ENCODE peak calls at places on chromosomes 3 and 15, in nine cellular contexts. One of them, this sample, is unnamed.

GRCh38 chr15:73949496-73949895 is 23.2 kb downstream of the LOXL1 start:
- DNase-seq in stimulated activated CD4-positive, alpha-beta T cell treated with anti-CD3 and anti-CD28 coated beads, TNF-alpha, amount 100 ng/mL, for 4 hours: no peak
- DNase-seq in activated B cell treated with CpG ODN at 0.5 μM for 24 hours: no peak
- DNase-seq in iris pigment epithelial cell: no peak
- DNase-seq in adrenal gland: no peak
- DNase-seq in left cardiac atrium: no peak
- DNase-seq in hippocampal formation: no peak
- DNase-seq in osteoblast: no peak
- DNase-seq in left ventricle myocardium superior: no peak
- DNase-seq in this sample: no peak

GRCh38 chr15:29698030-29698701 is 124.1 kb downstream of the TJP1 start:
- DNase-seq in stimulated activated CD4-positive, alpha-beta T cell treated with anti-CD3 and anti-CD28 coated beads, TNF-alpha, amount 100 ng/mL, for 4 hours: no peak
- DNase-seq in activated B cell treated with CpG ODN at 0.5 μM for 24 hours: no peak
- DNase-seq in iris pigment epithelial cell: peak; percentile 97
- DNase-seq in adrenal gland: no peak
- DNase-seq in left cardiac atrium: no peak
- DNase-seq in hippocampal formation: no peak
- DNase-seq in osteoblast: no peak
- DNase-seq in left ventricle myocardium superior: no peak
- DNase-seq in this sample: no peak

GRCh38 chr15:73586006-73586654 is 47.1 kb downstream of the NPTN start:
- DNase-seq in stimulated activated CD4-positive, alpha-beta T cell treated with anti-CD3 and anti-CD28 coated beads, TNF-alpha, amount 100 ng/mL, for 4 hours: no peak
- DNase-seq in activated B cell treated with CpG ODN at 0.5 μM for 24 hours: no peak
- DNase-seq in iris pigment epithelial cell: no peak
- DNase-seq in adrenal gland: no peak
- DNase-seq in left cardiac atrium: no peak
- DNase-seq in hippocampal formation: no peak
- DNase-seq in osteoblast: no peak
- DNase-seq in left ventricle myocardium superior: no peak
- DNase-seq in this sample: no peak

GRCh38 chr3:40718209-40718608 is 193.4 kb downstream of the ZNF621 start:
- DNase-seq in stimulated activated CD4-positive, alpha-beta T cell treated with anti-CD3 and anti-CD28 coated beads, TNF-alpha, amount 100 ng/mL, for 4 hours: no peak
- DNase-seq in activated B cell treated with CpG ODN at 0.5 μM for 24 hours: no peak
- DNase-seq in iris pigment epithelial cell: no peak
- DNase-seq in adrenal gland: no peak
- DNase-seq in left cardiac atrium: no peak
- DNase-seq in hippocampal formation: no peak
- DNase-seq in osteoblast: no peak
- DNase-seq in left ventricle myocardium superior: no peak
- DNase-seq in this sample: no peak

GRCh38 chr15:90557651-90558084 is 27.9 kb downstream of the CRTC3 start:
- DNase-seq in stimulated activated CD4-positive, alpha-beta T cell treated with anti-CD3 and anti-CD28 coated beads, TNF-alpha, amount 100 ng/mL, for 4 hours: no peak
- DNase-seq in activated B cell treated with CpG ODN at 0.5 μM for 24 hours: no peak
- DNase-seq in iris pigment epithelial cell: peak; percentile 45
- DNase-seq in adrenal gland: peak; percentile 95
- DNase-seq in left cardiac atrium: peak; percentile 93
- DNase-seq in hippocampal formation: peak; percentile 49
- DNase-seq in osteoblast: peak; percentile 51
- DNase-seq in left ventricle myocardium superior: peak; percentile 92
- DNase-seq in this sample: no peak

GRCh38 chr3:133843634-133844033 is 38.0 kb downstream of the SRPRB start:
- DNase-seq in stimulated activated CD4-positive, alpha-beta T cell treated with anti-CD3 and anti-CD28 coated beads, TNF-alpha, amount 100 ng/mL, for 4 hours: no peak
- DNase-seq in activated B cell treated with CpG ODN at 0.5 μM for 24 hours: no peak
- DNase-seq in iris pigment epithelial cell: peak; percentile 64
- DNase-seq in adrenal gland: peak; percentile 34
- DNase-seq in left cardiac atrium: no peak
- DNase-seq in hippocampal formation: no peak
- DNase-seq in osteoblast: peak; percentile 86
- DNase-seq in left ventricle myocardium superior: no peak
- DNase-seq in this sample: no peak

GRCh38 chr3:13229291-13229949 is 156.2 kb upstream of the IQSEC1 start:
- DNase-seq in stimulated activated CD4-positive, alpha-beta T cell treated with anti-CD3 and anti-CD28 coated beads, TNF-alpha, amount 100 ng/mL, for 4 hours: no peak
- DNase-seq in activated B cell treated with CpG ODN at 0.5 μM for 24 hours: no peak
- DNase-seq in iris pigment epithelial cell: peak; percentile 22
- DNase-seq in adrenal gland: no peak
- DNase-seq in left cardiac atrium: no peak
- DNase-seq in hippocampal formation: no peak
- DNase-seq in osteoblast: peak; percentile 69
- DNase-seq in left ventricle myocardium superior: peak; percentile 6
- DNase-seq in this sample: no peak

GRCh38 chr3:125141596-125142417 is 70.7 kb downstream of the SLC12A8 start:
- DNase-seq in stimulated activated CD4-positive, alpha-beta T cell treated with anti-CD3 and anti-CD28 coated beads, TNF-alpha, amount 100 ng/mL, for 4 hours: peak; percentile 23
- DNase-seq in activated B cell treated with CpG ODN at 0.5 μM for 24 hours: peak; percentile 44
- DNase-seq in iris pigment epithelial cell: peak; percentile 70
- DNase-seq in adrenal gland: peak; percentile 70
- DNase-seq in left cardiac atrium: peak; percentile 87
- DNase-seq in hippocampal formation: peak; percentile 55
- DNase-seq in osteoblast: peak; percentile 90
- DNase-seq in left ventricle myocardium superior: peak; percentile 88
- DNase-seq in this sample: peak; percentile 65

GRCh38 chr3:31288641-31289100 is 244.1 kb upstream of the STT3B start:
- DNase-seq in stimulated activated CD4-positive, alpha-beta T cell treated with anti-CD3 and anti-CD28 coated beads, TNF-alpha, amount 100 ng/mL, for 4 hours: no peak
- DNase-seq in activated B cell treated with CpG ODN at 0.5 μM for 24 hours: no peak
- DNase-seq in iris pigment epithelial cell: peak; percentile 84
- DNase-seq in adrenal gland: peak; percentile 76
- DNase-seq in left cardiac atrium: peak; percentile 56
- DNase-seq in hippocampal formation: no peak
- DNase-seq in osteoblast: no peak
- DNase-seq in left ventricle myocardium superior: no peak
- DNase-seq in this sample: no peak

GRCh38 chr3:48275292-48276027 is 34.6 kb downstream of the ZNF589 start:
- DNase-seq in stimulated activated CD4-positive, alpha-beta T cell treated with anti-CD3 and anti-CD28 coated beads, TNF-alpha, amount 100 ng/mL, for 4 hours: no peak
- DNase-seq in activated B cell treated with CpG ODN at 0.5 μM for 24 hours: no peak
- DNase-seq in iris pigment epithelial cell: no peak
- DNase-seq in adrenal gland: no peak
- DNase-seq in left cardiac atrium: no peak
- DNase-seq in hippocampal formation: no peak
- DNase-seq in osteoblast: no peak
- DNase-seq in left ventricle myocardium superior: no peak
- DNase-seq in this sample: no peak

GRCh38 chr3:177516130-177517011 is 319.1 kb upstream of the TBL1XR1 start:
- DNase-seq in stimulated activated CD4-positive, alpha-beta T cell treated with anti-CD3 and anti-CD28 coated beads, TNF-alpha, amount 100 ng/mL, for 4 hours: no peak
- DNase-seq in activated B cell treated with CpG ODN at 0.5 μM for 24 hours: no peak
- DNase-seq in iris pigment epithelial cell: peak; percentile 97
- DNase-seq in adrenal gland: peak; percentile 78
- DNase-seq in left cardiac atrium: peak; percentile 58
- DNase-seq in hippocampal formation: no peak
- DNase-seq in osteoblast: peak; percentile 91
- DNase-seq in left ventricle myocardium superior: peak; percentile 74
- DNase-seq in this sample: no peak

GRCh38 chr15:62625421-62626033 is 417.0 kb upstream of the TPM1 start:
- DNase-seq in stimulated activated CD4-positive, alpha-beta T cell treated with anti-CD3 and anti-CD28 coated beads, TNF-alpha, amount 100 ng/mL, for 4 hours: no peak
- DNase-seq in activated B cell treated with CpG ODN at 0.5 μM for 24 hours: no peak
- DNase-seq in iris pigment epithelial cell: no peak
- DNase-seq in adrenal gland: no peak
- DNase-seq in left cardiac atrium: no peak
- DNase-seq in hippocampal formation: no peak
- DNase-seq in osteoblast: no peak
- DNase-seq in left ventricle myocardium superior: no peak
- DNase-seq in this sample: no peak

GRCh38 chr3:123788706-123789105 is 95.4 kb downstream of the MYLK start:
- DNase-seq in stimulated activated CD4-positive, alpha-beta T cell treated with anti-CD3 and anti-CD28 coated beads, TNF-alpha, amount 100 ng/mL, for 4 hours: no peak
- DNase-seq in activated B cell treated with CpG ODN at 0.5 μM for 24 hours: no peak
- DNase-seq in iris pigment epithelial cell: no peak
- DNase-seq in adrenal gland: no peak
- DNase-seq in left cardiac atrium: no peak
- DNase-seq in hippocampal formation: no peak
- DNase-seq in osteoblast: peak; percentile 32
- DNase-seq in left ventricle myocardium superior: no peak
- DNase-seq in this sample: no peak

GRCh38 chr3:45227946-45228345 is 1.9 kb upstream of the TMEM158 start:
- DNase-seq in stimulated activated CD4-positive, alpha-beta T cell treated with anti-CD3 and anti-CD28 coated beads, TNF-alpha, amount 100 ng/mL, for 4 hours: no peak
- DNase-seq in activated B cell treated with CpG ODN at 0.5 μM for 24 hours: no peak
- DNase-seq in iris pigment epithelial cell: no peak
- DNase-seq in adrenal gland: no peak
- DNase-seq in left cardiac atrium: no peak
- DNase-seq in hippocampal formation: no peak
- DNase-seq in osteoblast: no peak
- DNase-seq in left ventricle myocardium superior: no peak
- DNase-seq in this sample: no peak

GRCh38 chr15:79078763-79079395 is 11.7 kb downstream of the RASGRF1 start:
- DNase-seq in stimulated activated CD4-positive, alpha-beta T cell treated with anti-CD3 and anti-CD28 coated beads, TNF-alpha, amount 100 ng/mL, for 4 hours: no peak
- DNase-seq in activated B cell treated with CpG ODN at 0.5 μM for 24 hours: no peak
- DNase-seq in iris pigment epithelial cell: no peak
- DNase-seq in adrenal gland: no peak
- DNase-seq in left cardiac atrium: no peak
- DNase-seq in hippocampal formation: no peak
- DNase-seq in osteoblast: no peak
- DNase-seq in left ventricle myocardium superior: no peak
- DNase-seq in this sample: no peak

GRCh38 chr3:54079314-54079713 is 43.0 kb upstream of the CACNA2D3 start:
- DNase-seq in stimulated activated CD4-positive, alpha-beta T cell treated with anti-CD3 and anti-CD28 coated beads, TNF-alpha, amount 100 ng/mL, for 4 hours: no peak
- DNase-seq in activated B cell treated with CpG ODN at 0.5 μM for 24 hours: no peak
- DNase-seq in iris pigment epithelial cell: no peak
- DNase-seq in adrenal gland: no peak
- DNase-seq in left cardiac atrium: no peak
- DNase-seq in hippocampal formation: no peak
- DNase-seq in osteoblast: no peak
- DNase-seq in left ventricle myocardium superior: no peak
- DNase-seq in this sample: no peak

GRCh38 chr3:72332036-72332435 is 516.2 kb downstream of the SHQ1 start:
- DNase-seq in stimulated activated CD4-positive, alpha-beta T cell treated with anti-CD3 and anti-CD28 coated beads, TNF-alpha, amount 100 ng/mL, for 4 hours: no peak
- DNase-seq in activated B cell treated with CpG ODN at 0.5 μM for 24 hours: no peak
- DNase-seq in iris pigment epithelial cell: no peak
- DNase-seq in adrenal gland: no peak
- DNase-seq in left cardiac atrium: no peak
- DNase-seq in hippocampal formation: no peak
- DNase-seq in osteoblast: no peak
- DNase-seq in left ventricle myocardium superior: no peak
- DNase-seq in this sample: no peak

GRCh38 chr3:52532838-52533622 is 627 bp downstream of the NT5DC2 start:
- DNase-seq in stimulated activated CD4-positive, alpha-beta T cell treated with anti-CD3 and anti-CD28 coated beads, TNF-alpha, amount 100 ng/mL, for 4 hours: no peak
- DNase-seq in activated B cell treated with CpG ODN at 0.5 μM for 24 hours: peak; percentile 43
- DNase-seq in iris pigment epithelial cell: peak; percentile 46
- DNase-seq in adrenal gland: peak; percentile 49
- DNase-seq in left cardiac atrium: peak; percentile 68
- DNase-seq in hippocampal formation: no peak
- DNase-seq in osteoblast: peak; percentile 96
- DNase-seq in left ventricle myocardium superior: peak; percentile 60
- DNase-seq in this sample: peak; percentile 36

GRCh38 chr15:48191574-48192225 is at the start of gene CTXN2:
- DNase-seq in stimulated activated CD4-positive, alpha-beta T cell treated with anti-CD3 and anti-CD28 coated beads, TNF-alpha, amount 100 ng/mL, for 4 hours: no peak
- DNase-seq in activated B cell treated with CpG ODN at 0.5 μM for 24 hours: no peak
- DNase-seq in iris pigment epithelial cell: peak; percentile 10
- DNase-seq in adrenal gland: no peak
- DNase-seq in left cardiac atrium: no peak
- DNase-seq in hippocampal formation: no peak
- DNase-seq in osteoblast: no peak
- DNase-seq in left ventricle myocardium superior: no peak
- DNase-seq in this sample: no peak

GRCh38 chr3:150763841-150764483 is 993 bp upstream of the SIAH2 start:
- DNase-seq in stimulated activated CD4-positive, alpha-beta T cell treated with anti-CD3 and anti-CD28 coated beads, TNF-alpha, amount 100 ng/mL, for 4 hours: no peak
- DNase-seq in activated B cell treated with CpG ODN at 0.5 μM for 24 hours: no peak
- DNase-seq in iris pigment epithelial cell: peak; percentile 67
- DNase-seq in adrenal gland: peak; percentile 84
- DNase-seq in left cardiac atrium: peak; percentile 76
- DNase-seq in hippocampal formation: peak; percentile 80
- DNase-seq in osteoblast: peak; percentile 91
- DNase-seq in left ventricle myocardium superior: peak; percentile 81
- DNase-seq in this sample: no peak

GRCh38 chr3:67154429-67154828 is 156.3 kb downstream of the KBTBD8 start:
- DNase-seq in stimulated activated CD4-positive, alpha-beta T cell treated with anti-CD3 and anti-CD28 coated beads, TNF-alpha, amount 100 ng/mL, for 4 hours: no peak
- DNase-seq in activated B cell treated with CpG ODN at 0.5 μM for 24 hours: no peak
- DNase-seq in iris pigment epithelial cell: no peak
- DNase-seq in adrenal gland: no peak
- DNase-seq in left cardiac atrium: no peak
- DNase-seq in hippocampal formation: no peak
- DNase-seq in osteoblast: no peak
- DNase-seq in left ventricle myocardium superior: no peak
- DNase-seq in this sample: no peak

GRCh38 chr3:120561251-120562045 is 34.7 kb upstream of the NDUFB4 start:
- DNase-seq in stimulated activated CD4-positive, alpha-beta T cell treated with anti-CD3 and anti-CD28 coated beads, TNF-alpha, amount 100 ng/mL, for 4 hours: peak; percentile 40
- DNase-seq in activated B cell treated with CpG ODN at 0.5 μM for 24 hours: peak; percentile 36
- DNase-seq in iris pigment epithelial cell: peak; percentile 73
- DNase-seq in adrenal gland: peak; percentile 85
- DNase-seq in left cardiac atrium: peak; percentile 72
- DNase-seq in hippocampal formation: peak; percentile 54
- DNase-seq in osteoblast: no peak
- DNase-seq in left ventricle myocardium superior: peak; percentile 78
- DNase-seq in this sample: peak; percentile 70

GRCh38 chr3:196533260-196533681 is 18.1 kb upstream of the SMCO1 start:
- DNase-seq in stimulated activated CD4-positive, alpha-beta T cell treated with anti-CD3 and anti-CD28 coated beads, TNF-alpha, amount 100 ng/mL, for 4 hours: no peak
- DNase-seq in activated B cell treated with CpG ODN at 0.5 μM for 24 hours: no peak
- DNase-seq in iris pigment epithelial cell: peak; percentile 21
- DNase-seq in adrenal gland: no peak
- DNase-seq in left cardiac atrium: no peak
- DNase-seq in hippocampal formation: no peak
- DNase-seq in osteoblast: no peak
- DNase-seq in left ventricle myocardium superior: no peak
- DNase-seq in this sample: no peak

GRCh38 chr15:61871926-61872522 is 188.2 kb downstream of the VPS13C start:
- DNase-seq in stimulated activated CD4-positive, alpha-beta T cell treated with anti-CD3 and anti-CD28 coated beads, TNF-alpha, amount 100 ng/mL, for 4 hours: no peak
- DNase-seq in activated B cell treated with CpG ODN at 0.5 μM for 24 hours: no peak
- DNase-seq in iris pigment epithelial cell: peak; percentile 32
- DNase-seq in adrenal gland: no peak
- DNase-seq in left cardiac atrium: no peak
- DNase-seq in hippocampal formation: no peak
- DNase-seq in osteoblast: no peak
- DNase-seq in left ventricle myocardium superior: no peak
- DNase-seq in this sample: no peak

GRCh38 chr3:182294256-182294655 is 499.0 kb upstream of the ATP11B start:
- DNase-seq in stimulated activated CD4-positive, alpha-beta T cell treated with anti-CD3 and anti-CD28 coated beads, TNF-alpha, amount 100 ng/mL, for 4 hours: no peak
- DNase-seq in activated B cell treated with CpG ODN at 0.5 μM for 24 hours: no peak
- DNase-seq in iris pigment epithelial cell: peak; percentile 50
- DNase-seq in adrenal gland: no peak
- DNase-seq in left cardiac atrium: no peak
- DNase-seq in hippocampal formation: no peak
- DNase-seq in osteoblast: no peak
- DNase-seq in left ventricle myocardium superior: no peak
- DNase-seq in this sample: no peak

GRCh38 chr15:85000937-85001336 is 19.3 kb downstream of the PDE8A start:
- DNase-seq in stimulated activated CD4-positive, alpha-beta T cell treated with anti-CD3 and anti-CD28 coated beads, TNF-alpha, amount 100 ng/mL, for 4 hours: no peak
- DNase-seq in activated B cell treated with CpG ODN at 0.5 μM for 24 hours: no peak
- DNase-seq in iris pigment epithelial cell: no peak
- DNase-seq in adrenal gland: no peak
- DNase-seq in left cardiac atrium: peak; percentile 52
- DNase-seq in hippocampal formation: no peak
- DNase-seq in osteoblast: no peak
- DNase-seq in left ventricle myocardium superior: no peak
- DNase-seq in this sample: no peak

GRCh38 chr15:70018646-70019600 is 78.8 kb downstream of the TLE3 start:
- DNase-seq in stimulated activated CD4-positive, alpha-beta T cell treated with anti-CD3 and anti-CD28 coated beads, TNF-alpha, amount 100 ng/mL, for 4 hours: no peak
- DNase-seq in activated B cell treated with CpG ODN at 0.5 μM for 24 hours: no peak
- DNase-seq in iris pigment epithelial cell: no peak
- DNase-seq in adrenal gland: no peak
- DNase-seq in left cardiac atrium: no peak
- DNase-seq in hippocampal formation: no peak
- DNase-seq in osteoblast: no peak
- DNase-seq in left ventricle myocardium superior: no peak
- DNase-seq in this sample: no peak